ENCODE peak calls at places on chromosomes 6 and 20, in four cellular contexts. One of them, this sample, is unnamed.

GRCh38 chr6:26032387-26033131 is 54.7 kb upstream of the HFE start:
- DNase-seq in CD14-positive monocyte: no peak
- DNase-seq in EH: peak; percentile 78
- DNase-seq in Panc1: no peak
- DNase-seq in this sample: peak; percentile 38

GRCh38 chr6:79810153-79810806 is 137.1 kb downstream of the ELOVL4 start:
- DNase-seq in CD14-positive monocyte: no peak
- DNase-seq in Panc1: no peak
- DNase-seq in EH: no peak
- DNase-seq in this sample: no peak

GRCh38 chr20:33203444-33203843 is 13.7 kb upstream of the BPIFA3 start:
- DNase-seq in EH: no peak
- DNase-seq in Panc1: no peak
- DNase-seq in CD14-positive monocyte: no peak
- DNase-seq in this sample: no peak

GRCh38 chr6:11595903-11596302 is 58.4 kb downstream of the TMEM170B start:
- DNase-seq in Panc1: no peak
- DNase-seq in EH: no peak
- DNase-seq in CD14-positive monocyte: no peak
- DNase-seq in this sample: peak; percentile 34

GRCh38 chr6:132684267-132684666 is 25.3 kb upstream of the TAAR1 start:
- DNase-seq in CD14-positive monocyte: no peak
- DNase-seq in EH: no peak
- DNase-seq in Panc1: no peak
- DNase-seq in this sample: peak; percentile 34

GRCh38 chr6:165227644-165228329 is 81.6 kb downstream of the C6orf118 start:
- DNase-seq in Panc1: no peak
- DNase-seq in EH: no peak
- DNase-seq in CD14-positive monocyte: no peak
- DNase-seq in this sample: no peak

GRCh38 chr6:41073968-41074691 is 1.4 kb downstream of the NFYA start:
- DNase-seq in EH: peak; percentile 51
- DNase-seq in CD14-positive monocyte: no peak
- DNase-seq in Panc1: no peak
- DNase-seq in this sample: peak; percentile 41

GRCh38 chr6:125913864-125914351 is 42.7 kb upstream of the HINT3 start:
- DNase-seq in EH: peak; percentile 97
- DNase-seq in CD14-positive monocyte: no peak
- DNase-seq in Panc1: peak; percentile 41
- DNase-seq in this sample: peak; percentile 100

GRCh38 chr6:56484669-56485068 is 158.0 kb downstream of the DST start:
- DNase-seq in Panc1: no peak
- DNase-seq in EH: peak; percentile 86
- DNase-seq in CD14-positive monocyte: no peak
- DNase-seq in this sample: peak; percentile 81

GRCh38 chr6:104754788-104755409 is 104.8 kb downstream of the HACE1 start:
- DNase-seq in Panc1: no peak
- DNase-seq in EH: no peak
- DNase-seq in CD14-positive monocyte: no peak
- DNase-seq in this sample: no peak

GRCh38 chr20:63085087-63085861 is 78.5 kb upstream of the BHLHE23 start:
- DNase-seq in CD14-positive monocyte: peak; percentile 33
- DNase-seq in EH: no peak
- DNase-seq in Panc1: no peak
- DNase-seq in this sample: no peak

GRCh38 chr20:4064118-4064962 is 49.0 kb upstream of the RNF24 start:
- DNase-seq in CD14-positive monocyte: peak; percentile 73
- DNase-seq in Panc1: no peak
- DNase-seq in EH: peak; percentile 93
- DNase-seq in this sample: peak; percentile 93

GRCh38 chr6:134020071-134020470 is 32.4 kb downstream of the SLC2A12 start:
- DNase-seq in EH: no peak
- DNase-seq in Panc1: no peak
- DNase-seq in CD14-positive monocyte: no peak
- DNase-seq in this sample: no peak